ENCODE peak calls at places on chromosomes 12 and 14, in four cellular contexts. J is astrocyte of the spinal cord, A is HL-60, H is right cardiac atrium. Y is an unnamed sample.

GRCh38 chr12:25054783-25055144 is 105.9 kb upstream of the BCAT1 start:
- DNase-seq in A (no peak), H (no peak), J (peak), Y (peak)

GRCh38 chr12:78096909-78097597 is 266.4 kb downstream of the NAV3 start:
- DNase-seq in H (no peak), J (peak), A (no peak), Y (peak)

GRCh38 chr14:83260751-83261150 is 1727.1 kb upstream of the SEL1L start:
- DNase-seq in J (no peak), A (peak), H (no peak), Y (no peak)

GRCh38 chr14:72471346-72471745 is 422.6 kb downstream of the DPF3 start:
- DNase-seq in A (no peak), H (no peak), J (no peak), Y (no peak)

GRCh38 chr12:70367268-70368141 is 1.4 kb downstream of the KCNMB4 start:
- DNase-seq in J (peak), H (no peak), A (no peak), Y (peak)

GRCh38 chr14:28759056-28759657 is 7.4 kb upstream of the FOXG1 start:
- DNase-seq in J (peak), A (no peak), H (no peak), Y (no peak)

GRCh38 chr12:94458882-94459772 is 540 bp downstream of the CEP83 start:
- DNase-seq in J (peak), A (peak), H (no peak), Y (peak)

GRCh38 chr12:43758728-43759563 is at the start of the genes IRAK4 and PUS7L:
- DNase-seq in J (peak), A (peak), H (peak), Y (peak)

GRCh38 chr12:51906452-51907082 is 737 bp upstream of the ACVRL1 start:
- DNase-seq in J (no peak), H (peak), A (no peak), Y (no peak)

GRCh38 chr12:111298583-111299436 is 70.1 kb downstream of the PHETA1 start:
- DNase-seq in H (peak), A (peak), J (peak), Y (peak)

GRCh38 chr14:39229222-39229543 is 4.5 kb upstream of the MIA2 start:
- DNase-seq in A (no peak), H (no peak), J (no peak), Y (no peak)

GRCh38 chr14:44405350-44405619 is 101.8 kb downstream of the FSCB start:
- DNase-seq in H (no peak), A (no peak), J (no peak), Y (no peak)

GRCh38 chr12:92133795-92134637 is 11.6 kb downstream of the BTG1 start:
- DNase-seq in A (no peak), J (no peak), H (no peak), Y (no peak)

GRCh38 chr12:92136021-92136735 is 9.5 kb downstream of the BTG1 start:
- DNase-seq in J (no peak), H (no peak), A (no peak), Y (no peak)

GRCh38 chr12:92133166-92133565 is 12.5 kb downstream of the BTG1 start:
- DNase-seq in A (no peak), H (no peak), J (no peak), Y (peak)

GRCh38 chr12:92136883-92137582 is 8.6 kb downstream of the BTG1 start:
- DNase-seq in J (peak), H (no peak), A (no peak), Y (peak)

DNA sequence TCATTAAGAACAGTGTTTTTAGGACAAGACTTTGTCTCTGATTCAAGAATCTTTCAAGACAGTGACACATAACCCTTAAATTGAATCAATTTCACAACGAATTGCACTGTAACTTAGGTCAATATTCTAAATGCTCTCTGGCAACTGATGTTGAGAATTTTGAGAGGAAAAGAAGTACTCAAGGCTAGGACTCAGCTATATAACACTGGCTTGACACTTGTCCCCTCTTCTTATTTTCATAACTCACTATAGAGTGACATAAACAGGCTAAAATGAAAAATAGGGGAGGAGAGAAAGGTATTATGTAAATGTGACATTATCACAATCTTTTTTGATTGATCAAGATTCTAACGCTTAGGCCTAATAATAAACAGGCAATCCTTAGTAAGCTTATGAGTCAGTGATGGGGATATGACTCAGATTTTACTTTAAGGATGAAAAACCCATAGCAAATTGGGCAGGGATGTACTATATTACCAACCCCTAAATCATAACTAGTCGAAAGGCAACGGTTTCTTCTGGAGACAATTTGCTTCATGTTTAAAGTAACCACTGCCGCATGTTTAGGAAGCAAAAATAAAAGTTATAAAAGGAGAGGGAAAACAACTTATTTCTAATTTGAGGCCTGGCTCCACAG is 10.9 kb downstream of the BTG1 start:
- DNase-seq in A (no peak), J (peak), H (no peak), Y (peak)
- H3K4me3 ChIP-seq in A (no peak), J (no peak), H (no peak), Y (peak)

GRCh38 chr14:54550514-54550913 is 16.4 kb upstream of the SAMD4A start:
- DNase-seq in J (no peak), A (no peak), H (no peak), Y (peak)

GRCh38 chr14:54554401-54554800 is 12.5 kb upstream of the SAMD4A start:
- DNase-seq in A (no peak), J (no peak), H (no peak), Y (no peak)

GRCh38 chr14:54556535-54556934 is 10.4 kb upstream of the SAMD4A start:
- DNase-seq in A (no peak), H (no peak), J (no peak), Y (no peak)

GRCh38 chr14:54549862-54550261 is 17.1 kb upstream of the SAMD4A start:
- DNase-seq in H (no peak), A (no peak), J (no peak), Y (peak)

GRCh38 chr14:54555651-54556050 is 11.3 kb upstream of the SAMD4A start:
- DNase-seq in A (no peak), H (no peak), J (no peak), Y (no peak)
- H3K4me3 ChIP-seq in A (no peak), H (no peak), J (no peak), Y (no peak)

GRCh38 chr14:89614009-89614691 is 197.1 kb upstream of the FOXN3 start:
- DNase-seq in A (no peak), J (no peak), H (no peak), Y (no peak)
- H3K4me3 ChIP-seq in A (no peak), J (no peak), H (no peak), Y (no peak)

GRCh38 chr12:12889701-12890100 is 1.7 kb upstream of the GPRC5A start:
- DNase-seq in H (no peak), J (no peak), A (no peak), Y (no peak)

GRCh38 chr12:12890492-12890814 is 909 bp upstream of the GPRC5A start:
- DNase-seq in J (no peak), A (no peak), H (no peak), Y (no peak)

GRCh38 chr12:12891646-12892355 is 439 bp downstream of the GPRC5A start:
- DNase-seq in A (no peak), J (no peak), H (no peak), Y (no peak)

GRCh38 chr12:12892670-12893290 is 1.4 kb downstream of the GPRC5A start:
- DNase-seq in J (no peak), H (no peak), A (no peak), Y (no peak)

DNA sequence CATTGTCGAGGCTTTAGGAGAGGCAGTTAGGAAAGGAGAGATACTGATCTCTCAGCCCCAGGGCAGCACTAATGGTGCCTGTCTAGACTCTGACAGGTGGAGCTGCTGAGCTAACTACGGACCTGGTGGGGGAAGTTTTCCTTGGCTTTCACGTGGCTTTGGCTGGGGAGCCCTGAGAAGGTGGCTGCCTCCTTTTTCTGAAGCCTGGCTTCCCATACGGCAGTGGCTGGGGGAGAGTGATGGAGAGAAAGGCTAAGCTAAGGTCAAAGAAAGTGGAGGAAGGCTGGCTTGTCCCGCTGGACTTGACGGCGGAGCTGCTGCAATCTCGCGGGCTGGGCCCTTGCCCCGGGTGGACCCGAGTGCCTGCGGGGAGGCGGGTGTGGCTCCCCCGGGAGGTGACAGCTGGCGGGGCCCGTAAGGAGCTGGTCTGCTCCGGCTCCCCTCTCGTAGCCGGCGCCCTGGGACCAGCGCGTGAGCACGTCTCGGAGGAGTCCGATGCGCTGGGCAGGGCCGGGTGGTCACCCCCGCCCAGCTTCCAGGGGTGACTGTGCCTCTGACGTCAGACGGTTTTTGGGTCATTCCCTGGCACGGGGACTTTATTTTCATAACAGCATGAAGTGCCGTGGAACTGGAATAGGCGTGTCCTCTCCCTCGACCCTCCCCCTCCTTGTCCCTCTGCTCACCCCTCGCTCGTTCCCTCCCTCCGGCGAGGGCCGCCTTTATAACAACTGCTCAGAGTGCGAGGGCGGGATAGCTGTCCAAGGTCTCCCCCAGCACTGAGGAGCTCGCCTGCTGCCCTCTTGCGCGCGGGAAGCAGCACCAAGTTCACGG is at the start of gene GPRC5A:
- DNase-seq in H (peak), J (peak), A (no peak), Y (peak)
- H3K4me3 ChIP-seq in H (peak), J (peak), A (peak), Y (peak)

GRCh38 chr14:52948039-52948438 is 2.8 kb downstream of the FERMT2 start:
- DNase-seq in H (no peak), A (no peak), J (no peak), Y (no peak)

GRCh38 chr14:52949711-52950409 is 990 bp downstream of the FERMT2 start:
- DNase-seq in H (no peak), J (peak), A (no peak), Y (peak)

GRCh38 chr14:52949249-52949648 is 1.6 kb downstream of the FERMT2 start:
- DNase-seq in H (no peak), A (no peak), J (no peak), Y (no peak)

GRCh38 chr14:52950410-52950897 is 396 bp downstream of the FERMT2 start:
- DNase-seq in A (no peak), J (peak), H (peak), Y (peak)

GRCh38 chr14:52948836-52949235 is 2.0 kb downstream of the FERMT2 start:
- DNase-seq in A (no peak), J (no peak), H (no peak), Y (no peak)
- H3K4me3 ChIP-seq in A (no peak), J (peak), H (peak), Y (peak)

GRCh38 chr12:95995238-95996031 is 709 bp downstream of the HAL start:
- DNase-seq in J (no peak), H (peak), A (no peak), Y (no peak)
- H3K4me3 ChIP-seq in J (no peak), H (no peak), A (peak), Y (peak)

DNA sequence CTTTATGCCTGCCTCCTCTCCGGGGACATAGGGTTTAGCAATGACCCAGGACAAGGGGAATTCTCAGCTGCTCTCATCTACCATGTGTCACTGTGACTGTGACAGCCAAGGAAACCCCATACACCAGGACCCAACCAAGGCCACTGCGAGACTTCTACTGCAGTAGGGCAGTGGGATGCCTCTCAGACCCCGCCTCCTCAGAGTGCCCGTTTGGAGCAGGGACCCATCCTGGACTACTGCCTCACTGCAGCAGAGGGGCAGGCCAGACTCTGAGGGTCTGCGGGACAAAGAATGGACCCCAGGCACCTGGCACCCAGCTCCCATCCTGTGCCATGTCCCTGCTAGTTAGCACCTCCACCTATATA is 71.3 kb upstream of the DDX11 start:
- DNase-seq in H (no peak), J (no peak), A (no peak), Y (no peak)
- H3K4me3 ChIP-seq in H (no peak), J (no peak), A (no peak), Y (no peak)

GRCh38 chr12:49959570-49960473 is 1.9 kb upstream of the AQP5 start:
- DNase-seq in H (peak), A (no peak), J (peak), Y (peak)
- H3K4me3 ChIP-seq in H (no peak), A (no peak), J (no peak), Y (no peak)

Y was measured in adipocyte.